ENCODE peak calls at places on chromosomes 2 and 18, in six cellular contexts. One of them, this sample, is unnamed. For H3K9me3, the result is how much of the 10 kb centered on the place peaks cover.

GRCh38 chr2:148674063-148675020 is 29.8 kb downstream of the EPC2 start:
- DNase-seq in body of pancreas: no peak
- DNase-seq in spleen: no peak
- DNase-seq in cardiac muscle cell: no peak
- DNase-seq in IMR-90: peak
- DNase-seq in HCT116: peak
- DNase-seq in this sample: no peak

GRCh38 chr2:139160838-139161237 is 380.6 kb upstream of the NXPH2 start:
- DNase-seq in body of pancreas: no peak
- DNase-seq in spleen: no peak
- DNase-seq in IMR-90: no peak
- DNase-seq in HCT116: no peak
- DNase-seq in cardiac muscle cell: no peak
- DNase-seq in this sample: no peak

GRCh38 chr2:232920055-232920454 is 50.0 kb downstream of the SNORC start:
- DNase-seq in spleen: no peak
- DNase-seq in IMR-90: no peak
- DNase-seq in cardiac muscle cell: no peak
- DNase-seq in HCT116: no peak
- DNase-seq in body of pancreas: no peak
- DNase-seq in this sample: no peak

GRCh38 chr18:34115409-34116081 is 109.2 kb downstream of the NOL4 start:
- DNase-seq in cardiac muscle cell: peak
- DNase-seq in body of pancreas: no peak
- DNase-seq in spleen: no peak
- DNase-seq in IMR-90: no peak
- DNase-seq in HCT116: no peak
- DNase-seq in this sample: no peak

GRCh38 chr2:50476174-50476573 is 555.8 kb downstream of the NRXN1 start:
- DNase-seq in spleen: no peak
- DNase-seq in HCT116: no peak
- DNase-seq in cardiac muscle cell: no peak
- DNase-seq in body of pancreas: no peak
- DNase-seq in IMR-90: no peak
- DNase-seq in this sample: no peak

GRCh38 chr2:120750488-120751210 is 15.0 kb downstream of the GLI2 start:
- DNase-seq in HCT116: no peak
- DNase-seq in cardiac muscle cell: no peak
- DNase-seq in body of pancreas: no peak
- DNase-seq in IMR-90: peak
- DNase-seq in spleen: peak
- DNase-seq in this sample: peak

GRCh38 chr2:207257291-207258190 is 91.8 kb upstream of the KLF7 start:
- DNase-seq in cardiac muscle cell: no peak
- DNase-seq in body of pancreas: no peak
- DNase-seq in HCT116: no peak
- DNase-seq in spleen: no peak
- DNase-seq in IMR-90: peak
- DNase-seq in this sample: no peak

GRCh38 chr2:200479617-200480292 is 30.1 kb downstream of the KCTD18 start:
- DNase-seq in IMR-90: peak
- DNase-seq in HCT116: no peak
- DNase-seq in spleen: no peak
- DNase-seq in body of pancreas: no peak
- DNase-seq in cardiac muscle cell: peak
- DNase-seq in this sample: peak

GRCh38 chr2:133266926-133267590 is 301.2 kb downstream of the NCKAP5 start:
- DNase-seq in HCT116: no peak
- DNase-seq in spleen: no peak
- DNase-seq in body of pancreas: no peak
- DNase-seq in cardiac muscle cell: no peak
- DNase-seq in IMR-90: no peak
- DNase-seq in this sample: no peak

GRCh38 chr2:112474844-112475486 is 7.0 kb upstream of the TTL start:
- DNase-seq in spleen: no peak
- DNase-seq in body of pancreas: no peak
- DNase-seq in HCT116: no peak
- DNase-seq in IMR-90: peak
- DNase-seq in cardiac muscle cell: peak
- DNase-seq in this sample: no peak

GRCh38 chr2:26940001-26940400 is 30.4 kb upstream of the MAPRE3 start:
- DNase-seq in spleen: no peak
- DNase-seq in HCT116: no peak
- DNase-seq in body of pancreas: no peak
- DNase-seq in cardiac muscle cell: no peak
- DNase-seq in IMR-90: no peak
- DNase-seq in this sample: no peak

GRCh38 chr18:55552498-55553189 is 35.3 kb downstream of the TCF4 start:
- DNase-seq in cardiac muscle cell: peak
- DNase-seq in body of pancreas: no peak
- DNase-seq in spleen: no peak
- DNase-seq in IMR-90: peak
- DNase-seq in HCT116: no peak
- DNase-seq in this sample: no peak

GRCh38 chr2:40298026-40298425 is 153.9 kb downstream of the SLC8A1 start:
- DNase-seq in HCT116: no peak
- DNase-seq in IMR-90: no peak
- DNase-seq in cardiac muscle cell: no peak
- DNase-seq in body of pancreas: no peak
- DNase-seq in spleen: no peak
- DNase-seq in this sample: no peak

GRCh38 chr2:238657132-238658053 is 190.5 kb upstream of the TWIST2 start:
- DNase-seq in HCT116: no peak
- DNase-seq in IMR-90: no peak
- DNase-seq in spleen: no peak
- DNase-seq in cardiac muscle cell: no peak
- DNase-seq in body of pancreas: no peak
- DNase-seq in this sample: no peak

GRCh38 chr2:174157048-174157447 is 91.3 kb downstream of the OLA1 start:
- DNase-seq in spleen: no peak
- DNase-seq in IMR-90: no peak
- DNase-seq in HCT116: no peak
- DNase-seq in cardiac muscle cell: no peak
- DNase-seq in body of pancreas: no peak
- DNase-seq in this sample: no peak

GRCh38 chr18:26865557-26865956 is at the start of gene AQP4:
- DNase-seq in HCT116: no peak
- DNase-seq in spleen: no peak
- DNase-seq in IMR-90: no peak
- DNase-seq in body of pancreas: no peak
- DNase-seq in cardiac muscle cell: no peak
- DNase-seq in this sample: no peak

GRCh38 chr2:24861500-24861899 is 58.5 kb downstream of the ADCY3 start:
- DNase-seq in IMR-90: no peak
- DNase-seq in HCT116: no peak
- DNase-seq in body of pancreas: no peak
- DNase-seq in cardiac muscle cell: no peak
- DNase-seq in spleen: peak
- DNase-seq in this sample: no peak

GRCh38 chr18:22703883-22704626 is 229.1 kb upstream of the RBBP8 start:
- DNase-seq in spleen: no peak
- DNase-seq in HCT116: peak
- DNase-seq in IMR-90: peak
- DNase-seq in cardiac muscle cell: peak
- DNase-seq in body of pancreas: peak
- DNase-seq in this sample: no peak

GRCh38 chr2:11056614-11057013 is 98.7 kb upstream of the SLC66A3 start:
- DNase-seq in IMR-90: peak
- DNase-seq in cardiac muscle cell: peak
- DNase-seq in HCT116: peak
- DNase-seq in spleen: no peak
- DNase-seq in body of pancreas: no peak
- DNase-seq in this sample: no peak

GRCh38 chr2:25354116-25354515 is 12.4 kb upstream of the DNMT3A start:
- DNase-seq in spleen: no peak
- DNase-seq in HCT116: no peak
- DNase-seq in body of pancreas: no peak
- DNase-seq in cardiac muscle cell: no peak
- DNase-seq in IMR-90: no peak
- DNase-seq in this sample: no peak

GRCh38 chr18:35345460-35345921 is 1.3 kb upstream of the ZNF24 start:
- DNase-seq in body of pancreas: peak
- DNase-seq in spleen: no peak
- DNase-seq in HCT116: no peak
- DNase-seq in cardiac muscle cell: peak
- DNase-seq in IMR-90: no peak
- DNase-seq in this sample: no peak

GRCh38 chr2:100237770-100238169 is 84.5 kb downstream of the LONRF2 start:
- DNase-seq in IMR-90: no peak
- DNase-seq in cardiac muscle cell: no peak
- DNase-seq in body of pancreas: no peak
- DNase-seq in HCT116: no peak
- DNase-seq in spleen: no peak
- DNase-seq in this sample: no peak

DNA sequence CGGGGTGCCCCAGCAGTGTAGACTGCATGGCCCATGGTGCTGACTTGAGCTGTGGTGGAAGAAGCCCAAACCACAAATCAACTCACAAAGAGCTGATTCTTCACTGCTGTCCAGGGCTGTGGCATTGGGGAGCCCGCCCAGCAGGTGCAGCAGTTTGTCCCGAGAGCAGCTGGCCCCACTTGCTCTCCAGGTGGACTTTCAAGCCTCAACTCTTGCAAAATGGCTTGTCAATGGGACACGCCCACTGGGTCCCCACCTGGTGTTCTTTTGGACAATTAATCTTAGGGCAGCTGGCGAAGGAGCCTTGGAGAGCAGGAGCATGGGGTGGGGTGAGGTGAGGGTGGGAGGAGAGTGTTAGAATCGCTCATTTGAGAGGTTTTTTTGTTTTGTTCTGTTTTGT is 117.9 kb downstream of the MYCN start:
- DNase-seq in HCT116: no peak
- DNase-seq in body of pancreas: no peak
- DNase-seq in IMR-90: no peak
- DNase-seq in spleen: no peak
- DNase-seq in cardiac muscle cell: no peak
- DNase-seq in this sample: no peak
- H3K9me3 ChIP-seq in HCT116: under half
- H3K9me3 ChIP-seq in body of pancreas: under half
- H3K9me3 ChIP-seq in IMR-90: under half
- H3K9me3 ChIP-seq in spleen: under half
- H3K9me3 ChIP-seq in cardiac muscle cell: under half
- H3K9me3 ChIP-seq in this sample: under half

DNA sequence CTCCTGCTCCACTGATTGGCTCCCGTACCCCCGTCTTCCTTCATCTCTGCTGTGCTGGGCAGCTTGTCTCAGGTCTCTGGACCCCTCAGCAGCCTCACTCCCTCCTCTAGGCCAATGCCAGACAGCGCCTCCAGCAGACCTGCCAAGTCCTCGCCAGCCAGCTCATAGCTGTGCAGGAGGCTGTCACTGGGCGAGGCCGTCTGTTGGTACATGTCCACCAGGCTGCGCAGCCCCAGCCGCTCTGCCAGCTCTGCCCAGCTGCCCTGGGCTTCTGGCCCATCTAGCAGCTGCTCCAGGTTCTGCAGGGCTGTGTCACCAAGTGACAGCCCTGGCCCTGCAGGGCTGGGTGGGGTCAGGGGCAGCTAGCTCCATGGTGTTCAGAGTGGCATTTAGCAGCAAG is 1.9 kb upstream of the ANKRD62 start:
- DNase-seq in spleen: no peak
- DNase-seq in body of pancreas: peak
- DNase-seq in HCT116: no peak
- DNase-seq in IMR-90: no peak
- DNase-seq in cardiac muscle cell: no peak
- DNase-seq in this sample: no peak
- H3K9me3 ChIP-seq in spleen: under half
- H3K9me3 ChIP-seq in body of pancreas: under half
- H3K9me3 ChIP-seq in HCT116: under half
- H3K9me3 ChIP-seq in IMR-90: under half
- H3K9me3 ChIP-seq in cardiac muscle cell: under half
- H3K9me3 ChIP-seq in this sample: under half

DNA sequence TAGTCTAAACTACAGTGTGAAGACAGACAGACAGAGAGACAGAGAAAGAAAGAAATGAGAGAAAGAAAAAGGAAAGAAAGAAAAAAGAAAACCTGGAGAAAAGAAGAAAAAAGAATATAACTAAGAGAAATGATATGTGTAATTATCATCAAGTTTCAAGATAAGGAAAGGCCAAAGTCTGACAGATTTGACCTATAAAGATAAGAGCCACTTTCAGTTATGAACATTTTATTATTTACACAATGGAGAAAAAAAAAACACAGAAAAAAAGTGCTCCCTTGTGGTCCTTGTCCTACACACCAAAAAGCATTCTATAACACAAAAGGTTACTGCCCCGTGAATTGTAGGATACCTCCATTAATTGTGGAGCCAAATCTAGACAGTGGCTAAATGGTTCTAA is 937.2 kb upstream of the DDX18 start:
- DNase-seq in cardiac muscle cell: no peak
- DNase-seq in body of pancreas: no peak
- DNase-seq in HCT116: no peak
- DNase-seq in spleen: no peak
- DNase-seq in IMR-90: no peak
- DNase-seq in this sample: no peak
- H3K9me3 ChIP-seq in cardiac muscle cell: under half
- H3K9me3 ChIP-seq in body of pancreas: under half
- H3K9me3 ChIP-seq in HCT116: under half
- H3K9me3 ChIP-seq in spleen: under half
- H3K9me3 ChIP-seq in IMR-90: under half
- H3K9me3 ChIP-seq in this sample: under half

GRCh38 chr2:144749188-144749587 is 229.3 kb upstream of the ZEB2 start:
- DNase-seq in cardiac muscle cell: no peak
- DNase-seq in HCT116: no peak
- DNase-seq in IMR-90: no peak
- DNase-seq in body of pancreas: no peak
- DNase-seq in spleen: no peak
- DNase-seq in this sample: no peak
- H3K9me3 ChIP-seq in cardiac muscle cell: under half
- H3K9me3 ChIP-seq in HCT116: under half
- H3K9me3 ChIP-seq in IMR-90: under half
- H3K9me3 ChIP-seq in body of pancreas: under half
- H3K9me3 ChIP-seq in spleen: under half
- H3K9me3 ChIP-seq in this sample: under half

GRCh38 chr2:42136832-42137821 is 32.0 kb upstream of the EML4 start:
- DNase-seq in body of pancreas: no peak
- DNase-seq in IMR-90: no peak
- DNase-seq in spleen: no peak
- DNase-seq in HCT116: no peak
- DNase-seq in cardiac muscle cell: peak
- DNase-seq in this sample: no peak

GRCh38 chr2:42140501-42140900 is 28.7 kb upstream of the EML4 start:
- DNase-seq in body of pancreas: no peak
- DNase-seq in IMR-90: no peak
- DNase-seq in HCT116: no peak
- DNase-seq in spleen: no peak
- DNase-seq in cardiac muscle cell: no peak
- DNase-seq in this sample: no peak

GRCh38 chr2:42139141-42139540 is 30.0 kb upstream of the EML4 start:
- DNase-seq in HCT116: no peak
- DNase-seq in cardiac muscle cell: peak
- DNase-seq in body of pancreas: no peak
- DNase-seq in IMR-90: no peak
- DNase-seq in spleen: no peak
- DNase-seq in this sample: no peak

GRCh38 chr2:42135381-42136312 is 33.5 kb upstream of the EML4 start:
- DNase-seq in IMR-90: no peak
- DNase-seq in body of pancreas: no peak
- DNase-seq in spleen: no peak
- DNase-seq in cardiac muscle cell: no peak
- DNase-seq in HCT116: no peak
- DNase-seq in this sample: no peak

GRCh38 chr2:42138163-42139016 is 30.8 kb upstream of the EML4 start:
- DNase-seq in body of pancreas: peak
- DNase-seq in HCT116: no peak
- DNase-seq in spleen: no peak
- DNase-seq in IMR-90: peak
- DNase-seq in cardiac muscle cell: peak
- DNase-seq in this sample: no peak
- H3K9me3 ChIP-seq in body of pancreas: under half
- H3K9me3 ChIP-seq in HCT116: under half
- H3K9me3 ChIP-seq in spleen: under half
- H3K9me3 ChIP-seq in IMR-90: under half
- H3K9me3 ChIP-seq in cardiac muscle cell: under half
- H3K9me3 ChIP-seq in this sample: under half

This sample was measured in sigmoid colon.